ENCODE peak calls at places on chromosomes 11 and 22, in five cellular contexts. One of them, this sample, is unnamed.

GRCh38 chr11:35167451-35167954 is 28.5 kb downstream of the CD44 start:
- DNase-seq in CD8-positive, alpha-beta memory T cell: no peak
- DNase-seq in T-helper 1 cell: no peak
- DNase-seq in AG10803: peak; percentile 78
- DNase-seq in lower leg skin: peak; percentile 53
- DNase-seq in this sample: no peak

GRCh38 chr22:44266811-44267760 is 45.7 kb downstream of the SHISAL1 start:
- DNase-seq in CD8-positive, alpha-beta memory T cell: no peak
- DNase-seq in T-helper 1 cell: no peak
- DNase-seq in AG10803: no peak
- DNase-seq in lower leg skin: no peak
- DNase-seq in this sample: no peak

GRCh38 chr11:1532606-1533341 is 39.3 kb downstream of the DUSP8 start:
- DNase-seq in CD8-positive, alpha-beta memory T cell: no peak
- DNase-seq in T-helper 1 cell: no peak
- DNase-seq in AG10803: peak; percentile 36
- DNase-seq in lower leg skin: no peak
- DNase-seq in this sample: no peak

GRCh38 chr11:7543302-7543701 is 29.5 kb downstream of the PPFIBP2 start:
- DNase-seq in CD8-positive, alpha-beta memory T cell: no peak
- DNase-seq in T-helper 1 cell: no peak
- DNase-seq in AG10803: no peak
- DNase-seq in lower leg skin: no peak
- DNase-seq in this sample: no peak

GRCh38 chr11:88508808-88509581 is 171.5 kb upstream of the CTSC start:
- DNase-seq in CD8-positive, alpha-beta memory T cell: no peak
- DNase-seq in T-helper 1 cell: no peak
- DNase-seq in AG10803: peak; percentile 19
- DNase-seq in lower leg skin: no peak
- DNase-seq in this sample: no peak

GRCh38 chr22:37433786-37434185 is 6.5 kb upstream of the ELFN2 start:
- DNase-seq in CD8-positive, alpha-beta memory T cell: no peak
- DNase-seq in T-helper 1 cell: no peak
- DNase-seq in AG10803: no peak
- DNase-seq in lower leg skin: no peak
- DNase-seq in this sample: no peak

GRCh38 chr11:12469451-12469850 is 92.1 kb downstream of the PARVA start:
- DNase-seq in CD8-positive, alpha-beta memory T cell: no peak
- DNase-seq in T-helper 1 cell: no peak
- DNase-seq in AG10803: peak; percentile 70
- DNase-seq in lower leg skin: no peak
- DNase-seq in this sample: no peak

GRCh38 chr11:74147199-74147929 is 23.4 kb downstream of the C2CD3 start:
- DNase-seq in CD8-positive, alpha-beta memory T cell: no peak
- DNase-seq in T-helper 1 cell: no peak
- DNase-seq in AG10803: peak; percentile 33
- DNase-seq in lower leg skin: no peak
- DNase-seq in this sample: no peak

GRCh38 chr11:2686360-2687222 is 13.2 kb downstream of the KCNQ1OT1 start:
- DNase-seq in CD8-positive, alpha-beta memory T cell: no peak
- DNase-seq in T-helper 1 cell: no peak
- DNase-seq in AG10803: no peak
- DNase-seq in lower leg skin: no peak
- DNase-seq in this sample: no peak

GRCh38 chr22:29727248-29727551 is 7.4 kb downstream of the CABP7 start:
- DNase-seq in CD8-positive, alpha-beta memory T cell: no peak
- DNase-seq in T-helper 1 cell: no peak
- DNase-seq in AG10803: peak; percentile 21
- DNase-seq in lower leg skin: no peak
- DNase-seq in this sample: peak; percentile 85

GRCh38 chr11:17748761-17749721 is 14.5 kb downstream of the KCNC1 start:
- DNase-seq in CD8-positive, alpha-beta memory T cell: no peak
- DNase-seq in T-helper 1 cell: no peak
- DNase-seq in AG10803: no peak
- DNase-seq in lower leg skin: no peak
- DNase-seq in this sample: no peak

GRCh38 chr11:75563978-75564552 is 2.0 kb downstream of the SERPINH1 start:
- DNase-seq in CD8-positive, alpha-beta memory T cell: no peak
- DNase-seq in T-helper 1 cell: no peak
- DNase-seq in AG10803: peak; percentile 90
- DNase-seq in lower leg skin: peak; percentile 34
- DNase-seq in this sample: no peak

GRCh38 chr11:123546515-123546914 is 107.9 kb downstream of the SCN3B start:
- DNase-seq in CD8-positive, alpha-beta memory T cell: no peak
- DNase-seq in T-helper 1 cell: no peak
- DNase-seq in AG10803: peak; percentile 92
- DNase-seq in lower leg skin: no peak
- DNase-seq in this sample: no peak

GRCh38 chr11:121671276-121672168 is 218.8 kb upstream of the SORL1-AS1 start:
- DNase-seq in CD8-positive, alpha-beta memory T cell: no peak
- DNase-seq in T-helper 1 cell: no peak
- DNase-seq in AG10803: peak; percentile 9
- DNase-seq in lower leg skin: no peak
- DNase-seq in this sample: no peak

GRCh38 chr11:65793144-65793581 is 6.3 kb downstream of the OVOL1 start:
- DNase-seq in CD8-positive, alpha-beta memory T cell: no peak
- DNase-seq in T-helper 1 cell: no peak
- DNase-seq in AG10803: no peak
- DNase-seq in lower leg skin: peak; percentile 67
- DNase-seq in this sample: peak; percentile 37

GRCh38 chr22:30705710-30706651 is 11.3 kb downstream of the OSBP2 start:
- DNase-seq in CD8-positive, alpha-beta memory T cell: no peak
- DNase-seq in T-helper 1 cell: no peak
- DNase-seq in AG10803: peak; percentile 98
- DNase-seq in lower leg skin: no peak
- DNase-seq in this sample: peak; percentile 71

GRCh38 chr11:27331984-27332383 is 31.0 kb downstream of the CCDC34 start:
- DNase-seq in CD8-positive, alpha-beta memory T cell: no peak
- DNase-seq in T-helper 1 cell: no peak
- DNase-seq in AG10803: peak; percentile 45
- DNase-seq in lower leg skin: no peak
- DNase-seq in this sample: no peak

GRCh38 chr11:26028294-26028954 is 303.5 kb upstream of the ANO3 start:
- DNase-seq in CD8-positive, alpha-beta memory T cell: no peak
- DNase-seq in T-helper 1 cell: no peak
- DNase-seq in AG10803: peak; percentile 54
- DNase-seq in lower leg skin: no peak
- DNase-seq in this sample: no peak

GRCh38 chr11:105201166-105201565 is 61.6 kb upstream of the CARD18 start:
- DNase-seq in CD8-positive, alpha-beta memory T cell: no peak
- DNase-seq in T-helper 1 cell: no peak
- DNase-seq in AG10803: no peak
- DNase-seq in lower leg skin: no peak
- DNase-seq in this sample: no peak

GRCh38 chr22:37728620-37729019 is 31.8 kb downstream of the TRIOBP start:
- DNase-seq in CD8-positive, alpha-beta memory T cell: no peak
- DNase-seq in T-helper 1 cell: no peak
- DNase-seq in AG10803: no peak
- DNase-seq in lower leg skin: no peak
- DNase-seq in this sample: no peak

GRCh38 chr11:70586261-70587094 is 188.1 kb downstream of the CTTN start:
- DNase-seq in CD8-positive, alpha-beta memory T cell: no peak
- DNase-seq in T-helper 1 cell: no peak
- DNase-seq in AG10803: no peak
- DNase-seq in lower leg skin: no peak
- DNase-seq in this sample: no peak

GRCh38 chr11:108718466-108718865 is 53.6 kb downstream of the DDX10 start:
- DNase-seq in CD8-positive, alpha-beta memory T cell: no peak
- DNase-seq in T-helper 1 cell: no peak
- DNase-seq in AG10803: no peak
- DNase-seq in lower leg skin: no peak
- DNase-seq in this sample: no peak

GRCh38 chr11:57732661-57733060 is 8.6 kb upstream of the SELENOH start:
- DNase-seq in CD8-positive, alpha-beta memory T cell: no peak
- DNase-seq in T-helper 1 cell: no peak
- DNase-seq in AG10803: no peak
- DNase-seq in lower leg skin: no peak
- DNase-seq in this sample: no peak

GRCh38 chr22:21044931-21045584 is 688 bp upstream of the LRRC74B start:
- DNase-seq in CD8-positive, alpha-beta memory T cell: no peak
- DNase-seq in T-helper 1 cell: no peak
- DNase-seq in AG10803: peak; percentile 66
- DNase-seq in lower leg skin: no peak
- DNase-seq in this sample: peak; percentile 44

GRCh38 chr11:36295926-36296325 is at the start of gene PRR5L:
- DNase-seq in CD8-positive, alpha-beta memory T cell: no peak
- DNase-seq in T-helper 1 cell: no peak
- DNase-seq in AG10803: no peak
- DNase-seq in lower leg skin: no peak
- DNase-seq in this sample: no peak

GRCh38 chr11:10382518-10382917 is 72.5 kb upstream of the AMPD3 start:
- DNase-seq in CD8-positive, alpha-beta memory T cell: no peak
- DNase-seq in T-helper 1 cell: no peak
- DNase-seq in AG10803: no peak
- DNase-seq in lower leg skin: no peak
- DNase-seq in this sample: no peak

GRCh38 chr11:57778318-57779037 is 16.9 kb downstream of the CTNND1 start:
- DNase-seq in CD8-positive, alpha-beta memory T cell: no peak
- DNase-seq in T-helper 1 cell: no peak
- DNase-seq in AG10803: peak; percentile 99
- DNase-seq in lower leg skin: peak; percentile 74
- DNase-seq in this sample: peak; percentile 69

GRCh38 chr11:116221351-116221750 is 551.4 kb downstream of the BUD13 start:
- DNase-seq in CD8-positive, alpha-beta memory T cell: no peak
- DNase-seq in T-helper 1 cell: no peak
- DNase-seq in AG10803: no peak
- DNase-seq in lower leg skin: no peak
- DNase-seq in this sample: no peak

GRCh38 chr11:114061053-114062049 is 1.8 kb downstream of the ZBTB16 start:
- DNase-seq in CD8-positive, alpha-beta memory T cell: no peak
- DNase-seq in T-helper 1 cell: no peak
- DNase-seq in AG10803: no peak
- DNase-seq in lower leg skin: no peak
- DNase-seq in this sample: peak; percentile 52